ENCODE peak calls at places on chromosomes 4 and X, in eight cellular contexts. Q is MM.1S; R is fibroblast of lung; G is PC-9; Y is DND-41; J is neural progenitor cell; S is cardiac muscle cell; P is CD8-positive, alpha-beta T cell. U is an unnamed sample.

GRCh38 chr4:113052379-113052951 is 3.0 kb downstream of the ANK2 start:
- DNase-seq in J (no peak), P (no peak), Q (no peak), G (no peak), Y (peak; percentile 49), S (no peak), R (peak; percentile 23), U (no peak)

GRCh38 chrX:45807572-45808425 is 607.1 kb upstream of the DIPK2B start:
- DNase-seq in S (peak; percentile 9), R (peak; percentile 71), Q (no peak), Y (peak; percentile 40), P (no peak), G (no peak), J (peak; percentile 32), U (no peak)

GRCh38 chrX:128759745-128760144 is 707.5 kb upstream of the ACTRT1 start:
- DNase-seq in P (no peak), S (no peak), Q (no peak), G (no peak), R (no peak), Y (no peak), J (no peak), U (no peak)

GRCh38 chr4:105137460-105137859 is 9.2 kb upstream of the TET2 start:
- DNase-seq in G (no peak), Q (no peak), R (no peak), J (no peak), S (no peak), Y (no peak), P (no peak), U (no peak)

GRCh38 chr4:121457278-121457875 is 76.6 kb upstream of the QRFPR start:
- DNase-seq in J (no peak), R (no peak), P (no peak), G (no peak), Y (no peak), S (peak; percentile 35), Q (no peak), U (no peak)

GRCh38 chrX:56248492-56248891 is 16.3 kb downstream of the KLF8 start:
- DNase-seq in G (no peak), Q (peak; percentile 67), Y (peak; percentile 58), P (peak; percentile 17), S (peak; percentile 50), R (peak; percentile 49), J (peak; percentile 60), U (no peak)

GRCh38 chrX:116379854-116380253 is 56.6 kb upstream of the SLC6A14 start:
- DNase-seq in Y (no peak), J (no peak), R (peak; percentile 85), Q (no peak), S (no peak), P (no peak), G (no peak), U (no peak)

GRCh38 chrX:96502507-96502906 is 182.1 kb upstream of the DIAPH2 start:
- DNase-seq in Q (no peak), Y (no peak), P (no peak), J (no peak), S (no peak), G (no peak), R (no peak), U (no peak)

GRCh38 chr4:94676910-94677309 is 80.8 kb upstream of the BMPR1B start:
- DNase-seq in S (no peak), Y (no peak), J (no peak), R (no peak), G (no peak), Q (no peak), P (no peak), U (no peak)

GRCh38 chr4:76764251-76764650 is 133.7 kb downstream of the SOWAHB start:
- DNase-seq in Y (no peak), J (peak; percentile 20), S (no peak), Q (no peak), R (peak; percentile 52), P (no peak), G (no peak), U (no peak)

GRCh38 chr4:108072300-108072699 is 82.6 kb downstream of the HADH start:
- DNase-seq in J (no peak), S (no peak), G (no peak), Q (peak; percentile 82), P (peak; percentile 37), R (no peak), Y (no peak), U (no peak)

GRCh38 chr4:173930329-173930967 is 353.0 kb downstream of the FBXO8 start:
- DNase-seq in R (no peak), P (no peak), S (no peak), Y (no peak), J (no peak), Q (no peak), G (no peak), U (no peak)

GRCh38 chrX:43573441-43574015 is 82.6 kb upstream of the MAOA start:
- DNase-seq in P (no peak), R (no peak), Q (no peak), G (no peak), S (no peak), J (no peak), Y (no peak), U (no peak)

GRCh38 chr4:1296324-1297022 is 6.8 kb downstream of the MAEA start:
- DNase-seq in R (no peak), P (no peak), Y (no peak), G (no peak), S (no peak), J (no peak), Q (no peak), U (no peak)

GRCh38 chrX:150696836-150697235 is 3.6 kb downstream of the MTMR1 start:
- DNase-seq in J (no peak), S (no peak), R (no peak), P (no peak), Y (peak; percentile 28), G (no peak), Q (no peak), U (no peak)

GRCh38 chr4:69054578-69055200 is 41.6 kb upstream of the UGT2B7 start:
- DNase-seq in P (no peak), R (peak; percentile 63), Y (no peak), J (no peak), S (no peak), Q (no peak), G (peak; percentile 54), U (peak; percentile 43)

GRCh38 chrX:91434351-91435168 is at the start of gene PABPC5:
- DNase-seq in Y (no peak), R (peak; percentile 87), Q (no peak), G (no peak), P (no peak), S (peak; percentile 92), J (peak; percentile 88), U (peak; percentile 55)
- H3K4me3 ChIP-seq in Y (no peak within 1 kb of the TSS), R (peak within 1 kb of the TSS; percentile 68), Q (no peak within 1 kb of the TSS), G (no peak within 1 kb of the TSS), P (no peak within 1 kb of the TSS), S (peak within 1 kb of the TSS; percentile 47), J (peak within 1 kb of the TSS; percentile 54), U (peak within 1 kb of the TSS; percentile 61)

DNA sequence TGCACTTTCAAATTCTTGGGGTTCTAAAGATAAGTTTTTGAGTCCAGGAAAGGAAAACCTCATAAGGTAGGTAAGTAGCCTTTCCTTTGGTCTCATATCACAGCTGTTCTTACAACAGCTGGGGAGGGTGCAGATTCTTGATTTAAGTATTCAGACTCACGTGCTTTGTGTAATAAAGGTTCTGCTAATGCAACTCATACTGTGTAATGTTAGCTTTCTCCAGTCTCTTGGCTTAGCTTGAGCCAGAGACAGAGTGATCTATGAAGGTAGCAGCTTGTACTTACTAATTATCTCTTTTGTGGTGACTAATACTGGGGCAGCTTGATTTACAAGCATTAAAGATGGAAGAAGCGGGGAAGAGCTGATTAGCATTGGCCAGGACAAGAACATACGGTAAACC is 80.3 kb downstream of the LNX1 start:
- DNase-seq in Y (no peak), S (no peak), G (no peak), J (no peak), P (no peak), Q (no peak), R (no peak), U (no peak)
- H3K27ac ChIP-seq in Y (no peak overlapping the region), S (no peak overlapping the region), G (no peak overlapping the region), J (no peak overlapping the region), P (no peak overlapping the region), Q (no peak overlapping the region), R (no peak overlapping the region), U (no peak overlapping the region)

GRCh38 chr4:111806331-111806730 is 338.9 kb upstream of the FAM241A start:
- DNase-seq in J (peak; percentile 56), R (no peak), P (no peak), G (no peak), S (peak; percentile 51), Y (no peak), Q (no peak), U (no peak)
- TF ChIP-seq CTCF in J (peak; percentile 49), R (no peak), P (no peak), G (peak; percentile 51), S (no peak), Y (no peak), Q (no peak), U (no peak)

DNA sequence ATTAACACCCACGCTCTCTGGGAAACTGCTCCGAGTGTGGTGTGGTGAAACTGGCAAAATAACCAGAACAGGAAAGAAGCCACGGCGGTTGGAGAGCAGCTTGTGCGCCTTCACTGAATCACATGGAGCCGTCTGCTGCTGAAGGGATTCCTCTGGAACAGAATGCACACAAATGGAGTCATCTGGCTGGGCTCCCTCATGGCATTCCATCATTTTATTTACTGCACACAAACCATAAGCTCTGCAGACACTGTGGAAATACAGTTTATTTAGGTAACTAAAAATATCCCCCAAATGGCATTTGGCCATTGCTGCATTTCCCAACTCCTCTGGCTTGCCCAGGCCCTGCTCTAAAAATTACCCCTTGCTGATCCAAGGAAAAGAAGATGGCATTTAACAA is 187.0 kb upstream of the S100G start:
- DNase-seq in R (peak; percentile 94), P (no peak), J (no peak), G (no peak), Y (no peak), Q (no peak), S (no peak), U (peak; percentile 81)
- H3K4me3 ChIP-seq in R (no peak overlapping the region), P (no peak overlapping the region), J (no peak overlapping the region), G (no peak overlapping the region), Y (no peak overlapping the region), Q (no peak overlapping the region), S (no peak overlapping the region), U (peak overlapping the region; percentile 20)

DNA sequence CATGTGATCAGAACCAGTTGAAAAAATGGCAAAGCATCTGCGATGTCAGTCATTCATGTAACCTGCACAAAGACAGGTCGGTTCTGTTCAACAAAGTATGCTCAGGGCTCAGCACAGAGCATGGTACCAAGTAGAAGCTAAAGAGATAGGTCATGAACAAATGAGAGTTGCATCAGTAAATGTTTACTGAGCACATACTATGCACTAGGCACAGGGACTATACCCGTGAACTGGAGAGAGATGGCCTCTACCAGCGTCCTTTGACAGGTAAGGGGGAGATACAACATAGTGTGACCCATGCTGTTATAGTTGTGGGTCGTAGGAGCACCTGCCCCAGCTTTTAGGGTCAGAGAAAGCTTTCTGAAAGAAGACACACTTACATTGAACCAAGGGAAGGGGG is 46.7 kb downstream of the PHKA2 start:
- DNase-seq in R (no peak), Y (no peak), P (no peak), G (no peak), S (no peak), Q (no peak), J (no peak), U (no peak)
- H3K27ac ChIP-seq in R (no peak overlapping the region), Y (no peak overlapping the region), P (no peak overlapping the region), G (no peak overlapping the region), S (no peak overlapping the region), Q (no peak overlapping the region), J (no peak overlapping the region), U (no peak overlapping the region)

GRCh38 chr4:170589597-170590191 is 499.9 kb upstream of the AADAT start:
- DNase-seq in P (no peak), R (no peak), S (peak; percentile 5), G (no peak), Y (no peak), J (peak; percentile 24), Q (peak; percentile 56), U (no peak)
- TF ChIP-seq CTCF in P (no peak), R (no peak), S (no peak), G (peak; percentile 45), Y (peak; percentile 32), J (peak; percentile 47), Q (peak; percentile 49), U (peak; percentile 24)